ENCODE peak calls at places on chromosomes 5 and 9, in eight cellular contexts. B is H7; M is activated naive CD4-positive, alpha-beta T cell; C is A172; T is heart left ventricle; V is cardiac muscle cell; X is tibial artery; E is NCI-H1930. N is an unnamed sample.

GRCh38 chr5:25345240-25345771 is 700.5 kb upstream of the CDH10 start:
- DNase-seq in V (no peak), C (peak), T (no peak), X (no peak), E (no peak), M (no peak), B (peak), N (no peak)

GRCh38 chr5:140632366-140633080 is 452 bp downstream of the CD14 start:
- DNase-seq in B (peak), M (peak), T (peak), E (no peak), C (no peak), X (peak), V (peak), N (peak)

GRCh38 chr9:95077766-95078382 is 239.6 kb downstream of the FANCC start:
- DNase-seq in B (peak), M (no peak), X (peak), T (no peak), V (no peak), E (no peak), C (no peak), N (no peak)

GRCh38 chr9:129596541-129597328 is 24.2 kb downstream of the C9orf50 start:
- DNase-seq in C (no peak), X (peak), E (no peak), B (peak), V (peak), T (peak), M (no peak), N (peak)

GRCh38 chr5:136014049-136014516 is 14.7 kb upstream of the TGFBI start:
- DNase-seq in B (no peak), T (no peak), E (no peak), C (peak), V (peak), M (no peak), X (no peak), N (peak)

GRCh38 chr5:40755093-40755406 is 711 bp downstream of the TTC33 start:
- DNase-seq in M (no peak), X (peak), B (peak), E (peak), T (peak), C (peak), V (peak), N (peak)

GRCh38 chr5:156824800-156825199 is 25.3 kb upstream of the PPP1R2B start:
- DNase-seq in C (peak), T (no peak), X (no peak), M (no peak), E (no peak), B (peak), V (peak), N (peak)

GRCh38 chr5:141567513-141568117 is 51.2 kb downstream of the DIAPH1 start:
- DNase-seq in M (no peak), V (peak), T (no peak), E (no peak), B (peak), X (no peak), C (no peak), N (no peak)

GRCh38 chr5:88676637-88677481 is 206.1 kb downstream of the MEF2C start:
- DNase-seq in X (no peak), C (no peak), T (no peak), B (no peak), E (no peak), M (no peak), V (no peak), N (no peak)

GRCh38 chr9:133702798-133703570 is 35.2 kb downstream of the SARDH start:
- DNase-seq in M (no peak), X (no peak), C (no peak), T (no peak), B (peak), E (no peak), V (no peak), N (no peak)

GRCh38 chr5:23721336-23721735 is 213.9 kb downstream of the PRDM9 start:
- DNase-seq in X (no peak), V (no peak), T (no peak), C (no peak), E (no peak), M (no peak), B (no peak), N (no peak)

GRCh38 chr5:9209846-9210547 is 335.9 kb downstream of the SEMA5A start:
- DNase-seq in C (no peak), B (no peak), E (no peak), X (no peak), T (no peak), V (no peak), M (no peak), N (no peak)

GRCh38 chr9:125574136-125574877 is 132.7 kb downstream of the MAPKAP1 start:
- DNase-seq in V (no peak), C (no peak), E (no peak), T (no peak), M (no peak), X (no peak), B (no peak), N (no peak)

GRCh38 chr9:15370496-15371464 is 51.9 kb upstream of the SNAPC3 start:
- DNase-seq in C (no peak), X (no peak), T (no peak), B (peak), E (no peak), M (no peak), V (peak), N (no peak)

GRCh38 chr9:70192707-70193106 is 66.1 kb upstream of the SMC5 start:
- DNase-seq in E (no peak), V (no peak), M (no peak), X (no peak), C (no peak), B (no peak), T (no peak), N (no peak)

GRCh38 chr5:155004138-155004744 is 9.3 kb upstream of the KIF4B start:
- DNase-seq in X (no peak), B (peak), T (no peak), M (no peak), V (peak), E (no peak), C (no peak), N (peak)

GRCh38 chr5:95591490-95591901 is 28.4 kb upstream of the GPR150 start:
- DNase-seq in V (peak), E (no peak), X (no peak), C (peak), M (no peak), T (no peak), B (no peak), N (no peak)

GRCh38 chr9:6733831-6734230 is 23.9 kb upstream of the KDM4C start:
- DNase-seq in C (no peak), X (no peak), V (no peak), M (no peak), E (no peak), T (no peak), B (no peak), N (no peak)

GRCh38 chr9:129587487-129588262 is 33.2 kb downstream of the C9orf50 start:
- DNase-seq in X (no peak), E (no peak), C (no peak), B (no peak), M (no peak), T (no peak), V (no peak), N (no peak)

GRCh38 chr5:94184870-94185269 is 433.5 kb downstream of the KIAA0825 start:
- DNase-seq in M (no peak), E (no peak), B (no peak), V (no peak), X (no peak), T (no peak), C (no peak), N (no peak)

GRCh38 chr9:13278368-13279246 is 885 bp downstream of the MPDZ start:
- DNase-seq in V (peak), C (peak), X (peak), M (no peak), B (peak), T (peak), E (peak), N (peak)

GRCh38 chr5:124235576-124235975 is 510.9 kb downstream of the ZNF608 start:
- DNase-seq in B (peak), E (no peak), C (no peak), V (no peak), X (no peak), T (no peak), M (no peak), N (no peak)

GRCh38 chr9:97526895-97527575 is 25.6 kb downstream of the TMOD1 start:
- DNase-seq in V (no peak), X (no peak), E (no peak), M (no peak), B (no peak), C (no peak), T (no peak), N (no peak)

GRCh38 chr5:92749943-92750342 is 831.1 kb downstream of the NR2F1-AS1 start:
- DNase-seq in E (no peak), C (peak), T (no peak), V (peak), X (no peak), B (peak), M (no peak), N (no peak)

GRCh38 chr5:100803391-100803790 is 99.7 kb downstream of the ST8SIA4 start:
- DNase-seq in T (no peak), V (peak), M (no peak), X (no peak), E (no peak), C (no peak), B (no peak), N (no peak)

GRCh38 chr9:34072868-34073590 is 24.3 kb upstream of the UBAP2 start:
- DNase-seq in B (no peak), M (no peak), V (peak), T (no peak), X (no peak), C (peak), E (no peak), N (peak)

GRCh38 chr5:89055011-89055704 is 172.2 kb upstream of the MEF2C start:
- DNase-seq in E (no peak), V (no peak), B (no peak), X (no peak), C (no peak), T (no peak), M (no peak), N (no peak)

GRCh38 chr5:145830594-145830993 is 4.5 kb downstream of the PRELID2 start:
- DNase-seq in V (peak), E (no peak), B (no peak), X (no peak), M (no peak), T (no peak), C (no peak), N (no peak)

GRCh38 chr9:93072383-93072795 is 13.9 kb downstream of the SUSD3 start:
- DNase-seq in T (no peak), B (no peak), E (no peak), X (no peak), C (peak), M (no peak), V (peak), N (no peak)

GRCh38 chr9:91033802-91034201 is 232.2 kb downstream of the SYK start:
- DNase-seq in C (no peak), T (no peak), B (peak), E (no peak), X (no peak), M (peak), V (peak), N (no peak)

GRCh38 chr5:168721966-168722365 is 142.8 kb upstream of the PANK3 start:
- DNase-seq in V (no peak), X (no peak), E (no peak), C (no peak), M (no peak), B (no peak), T (peak), N (no peak)

GRCh38 chr5:151900876-151901275 is 23.8 kb downstream of the GLRA1 start:
- DNase-seq in E (no peak), C (no peak), T (no peak), B (no peak), M (no peak), X (no peak), V (no peak), N (no peak)

GRCh38 chr9:35180801-35181200 is 19.0 kb downstream of the UNC13B start:
- DNase-seq in E (no peak), B (no peak), T (no peak), C (no peak), V (no peak), X (no peak), M (no peak), N (no peak)

GRCh38 chr5:174535691-174536090 is 188.7 kb upstream of the MSX2 start:
- DNase-seq in E (no peak), V (no peak), C (peak), B (no peak), X (no peak), M (no peak), T (no peak), N (no peak)

GRCh38 chr9:127974769-127975261 is 6.0 kb downstream of the EEIG1 start:
- DNase-seq in B (peak), T (no peak), E (no peak), X (peak), C (no peak), V (peak), M (no peak), N (no peak)

GRCh38 chr9:73104342-73104741 is 47.3 kb upstream of the ANXA1 start:
- DNase-seq in C (no peak), T (no peak), X (no peak), B (no peak), M (no peak), E (no peak), V (no peak), N (no peak)

GRCh38 chr5:102666164-102666951 is 88.7 kb upstream of the PAM start:
- DNase-seq in E (no peak), B (no peak), V (peak), M (no peak), T (no peak), C (no peak), X (no peak), N (no peak)

GRCh38 chr9:6055213-6055612 is 39.8 kb upstream of the RANBP6 start:
- DNase-seq in X (no peak), E (peak), C (peak), T (no peak), V (peak), M (no peak), B (peak), N (peak)